ENCODE peak calls at places on chromosome X, in six cellular contexts. T, Y, G, J, I and S are unnamed samples.

GRCh38 chrX:46572295-46572936 is 1.1 kb upstream of the CHST7 start:
- DNase-seq in T (no peak), Y (no peak), G (no peak), J (peak; percentile 16), I (no peak), S (no peak)

GRCh38 chrX:55486736-55487135 is 2.9 kb downstream of the USP51 start:
- DNase-seq in T (no peak), Y (no peak), G (no peak), J (peak; percentile 44), I (peak; percentile 11), S (no peak)

GRCh38 chrX:154649864-154650510 is 3.4 kb downstream of the CTAG2 start:
- DNase-seq in T (no peak), Y (no peak), G (no peak), J (no peak), I (no peak), S (no peak)

GRCh38 chrX:102712967-102713677 is 874 bp downstream of the GPRASP2 start:
- DNase-seq in T (peak; percentile 58), Y (peak; percentile 51), G (no peak), J (peak; percentile 71), I (peak; percentile 48), S (no peak)

GRCh38 chrX:6210230-6210629 is 18.4 kb downstream of the NLGN4X start:
- DNase-seq in T (no peak), Y (no peak), G (no peak), J (no peak), I (no peak), S (no peak)

GRCh38 chrX:85326234-85327059 is 53.0 kb downstream of the POF1B start:
- DNase-seq in T (no peak), Y (no peak), G (no peak), J (no peak), I (no peak), S (no peak)

GRCh38 chrX:49192722-49193328 is 6.7 kb upstream of the PRICKLE3 start:
- DNase-seq in T (no peak), Y (peak; percentile 22), G (no peak), J (peak; percentile 47), I (no peak), S (no peak)

GRCh38 chrX:130716822-130717405 is 186.1 kb downstream of the ENOX2 start:
- DNase-seq in T (no peak), Y (peak; percentile 37), G (no peak), J (peak; percentile 16), I (no peak), S (no peak)